ENCODE peak calls at places on chromosome 18, in seven cellular contexts. H is MM.1S, J is fibroblast of lung, C is IMR-90, P is neural progenitor cell, S is mammary epithelial cell, K is PC-3. O is an unnamed sample. For H3K4me1, the result is how much of the 10 kb centered on the place peaks cover.

GRCh38 chr18:42576141-42576540 is 539.3 kb downstream of the RIT2 start:
- DNase-seq in H (no peak), J (peak), C (no peak), P (no peak), S (no peak), K (no peak), O (no peak)

GRCh38 chr18:21853972-21854563 is 113.5 kb downstream of the MIB1 start:
- DNase-seq in H (no peak), J (no peak), C (no peak), P (no peak), S (no peak), K (no peak), O (no peak)

GRCh38 chr18:9401166-9401565 is 66.6 kb downstream of the TWSG1 start:
- DNase-seq in H (no peak), J (no peak), C (no peak), P (no peak), S (no peak), K (no peak), O (no peak)

GRCh38 chr18:68699043-68699442 is 15.9 kb downstream of the TMX3 start:
- DNase-seq in H (no peak), J (no peak), C (peak), P (no peak), S (peak), K (peak), O (no peak)

GRCh38 chr18:79779021-79779699 is 18.6 kb upstream of the KCNG2 start:
- DNase-seq in H (no peak), J (no peak), C (no peak), P (no peak), S (no peak), K (no peak), O (no peak)

GRCh38 chr18:31206787-31207381 is 44.2 kb upstream of the DSC1 start:
- DNase-seq in H (no peak), J (peak), C (peak), P (peak), S (peak), K (peak), O (peak)

GRCh38 chr18:23958036-23958435 is 56.5 kb upstream of the TTC39C start:
- DNase-seq in H (no peak), J (peak), C (no peak), P (no peak), S (no peak), K (no peak), O (no peak)

GRCh38 chr18:22175326-22175725 is 5.9 kb downstream of the GATA6 start:
- DNase-seq in H (no peak), J (no peak), C (no peak), P (no peak), S (no peak), K (no peak), O (no peak)

GRCh38 chr18:25446972-25447371 is 95.0 kb upstream of the ZNF521 start:
- DNase-seq in H (no peak), J (no peak), C (no peak), P (no peak), S (no peak), K (no peak), O (no peak)

GRCh38 chr18:76995896-76996295 is 136.7 kb downstream of the MBP start:
- DNase-seq in H (no peak), J (no peak), C (no peak), P (no peak), S (no peak), K (no peak), O (no peak)

DNA sequence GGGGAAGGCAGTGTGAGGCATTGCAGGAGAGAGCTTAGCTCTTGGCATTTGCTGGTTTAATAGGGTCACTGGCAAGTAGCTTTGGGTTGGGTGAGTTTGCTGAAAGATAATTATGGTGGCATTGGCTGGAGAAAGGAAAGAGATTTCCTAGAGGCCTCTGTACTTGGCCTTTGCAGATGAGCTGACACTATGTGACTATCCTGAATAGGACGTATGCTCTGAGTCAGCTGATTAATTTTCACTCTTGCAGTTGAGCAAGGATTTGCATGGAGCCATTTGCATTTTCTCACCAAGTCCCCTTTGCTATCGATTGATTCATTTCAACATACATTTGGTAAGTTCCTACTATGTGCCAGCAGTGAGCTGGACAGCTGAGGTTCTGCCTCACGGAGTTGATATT is 245.8 kb downstream of the LOXHD1 start:
- DNase-seq in H (no peak), J (no peak), C (no peak), P (no peak), S (no peak), K (no peak), O (no peak)
- H3K4me1 ChIP-seq in H (under half), J (under half), C (under half), P (under half), S (under half), K (under half), O (under half)

GRCh38 chr18:39453356-39453755 is 1887.8 kb upstream of the CELF4 start:
- DNase-seq in H (no peak), J (peak), C (no peak), P (no peak), S (no peak), K (no peak), O (no peak)

GRCh38 chr18:39455300-39455699 is 1889.7 kb upstream of the CELF4 start:
- DNase-seq in H (no peak), J (peak), C (peak), P (no peak), S (peak), K (peak), O (peak)

GRCh38 chr18:39453882-39454281 is 1888.3 kb upstream of the CELF4 start:
- DNase-seq in H (peak), J (peak), C (peak), P (no peak), S (peak), K (no peak), O (peak)

GRCh38 chr18:39450958-39451357 is 1885.4 kb upstream of the CELF4 start:
- DNase-seq in H (no peak), J (no peak), C (no peak), P (no peak), S (no peak), K (no peak), O (no peak)

GRCh38 chr18:39454866-39455265 is 1889.3 kb upstream of the CELF4 start:
- DNase-seq in H (no peak), J (no peak), C (no peak), P (no peak), S (no peak), K (no peak), O (no peak)
- H2AFZ ChIP-seq in H (no peak), J (no peak), C (no peak), P (no peak), S (peak), K (no peak), O (peak)

GRCh38 chr18:58201728-58202405 is 157.8 kb downstream of the NEDD4L start:
- DNase-seq in H (no peak), J (no peak), C (no peak), P (no peak), S (no peak), K (no peak), O (no peak)
- TF ChIP-seq CTCF in H (no peak), J (no peak), C (no peak), P (no peak), S (no peak), K (no peak), O (no peak)

GRCh38 chr18:13449651-13450050 is 231.1 kb downstream of the LDLRAD4 start:
- DNase-seq in H (no peak), J (no peak), C (no peak), P (no peak), S (no peak), K (no peak), O (no peak)

GRCh38 chr18:13451661-13452447 is 233.3 kb downstream of the LDLRAD4 start:
- DNase-seq in H (no peak), J (no peak), C (no peak), P (peak), S (no peak), K (no peak), O (no peak)

GRCh38 chr18:13452448-13452811 is 233.9 kb downstream of the LDLRAD4 start:
- DNase-seq in H (no peak), J (peak), C (peak), P (peak), S (no peak), K (peak), O (peak)

GRCh38 chr18:13450289-13451207 is 232.0 kb downstream of the LDLRAD4 start:
- DNase-seq in H (peak), J (no peak), C (no peak), P (no peak), S (no peak), K (no peak), O (no peak)

GRCh38 chr18:13451208-13451530 is 232.6 kb downstream of the LDLRAD4 start:
- DNase-seq in H (no peak), J (no peak), C (no peak), P (no peak), S (no peak), K (no peak), O (no peak)
- H3K4me1 ChIP-seq in H (under half), J (under half), C (under half), P (under half), S (under half), K (under half), O (under half)

DNA sequence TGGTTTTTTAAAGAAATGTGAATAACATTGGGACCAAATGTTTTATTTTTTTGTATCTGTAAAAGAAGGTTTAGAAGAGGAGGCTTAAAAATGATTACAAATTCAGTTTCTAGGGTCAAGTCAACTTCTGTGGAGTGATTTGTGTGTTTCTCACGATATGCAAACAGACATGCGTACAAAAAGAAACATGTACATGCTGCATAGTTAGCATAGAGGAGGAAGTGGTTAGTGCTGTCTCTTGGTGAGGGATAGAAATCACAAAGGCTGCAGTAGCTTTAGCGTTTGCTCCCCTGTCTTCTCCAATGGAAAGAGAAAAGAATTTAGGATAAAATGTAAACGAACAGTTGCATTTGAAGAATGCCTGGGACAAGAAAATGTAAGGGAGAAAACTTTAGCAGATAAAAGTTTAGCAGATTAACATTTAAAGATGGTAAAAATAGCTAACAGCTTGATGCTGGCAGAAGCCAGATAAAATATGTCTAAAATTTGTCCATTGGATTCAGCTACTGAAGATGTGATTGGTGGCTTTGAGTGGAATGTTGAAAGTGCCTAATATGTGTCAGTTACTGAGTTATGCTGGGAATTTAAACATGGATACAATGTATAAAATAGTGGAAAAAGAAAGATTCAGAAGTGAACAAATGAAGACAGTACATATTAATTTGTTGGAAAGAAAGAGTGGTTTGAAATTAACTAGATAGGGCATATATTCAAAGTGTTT is 44.9 kb downstream of the MALT1 start:
- DNase-seq in H (no peak), J (peak), C (peak), P (no peak), S (no peak), K (no peak), O (no peak)
- H2AFZ ChIP-seq in H (no peak), J (no peak), C (no peak), P (no peak), S (no peak), K (no peak), O (no peak)

DNA sequence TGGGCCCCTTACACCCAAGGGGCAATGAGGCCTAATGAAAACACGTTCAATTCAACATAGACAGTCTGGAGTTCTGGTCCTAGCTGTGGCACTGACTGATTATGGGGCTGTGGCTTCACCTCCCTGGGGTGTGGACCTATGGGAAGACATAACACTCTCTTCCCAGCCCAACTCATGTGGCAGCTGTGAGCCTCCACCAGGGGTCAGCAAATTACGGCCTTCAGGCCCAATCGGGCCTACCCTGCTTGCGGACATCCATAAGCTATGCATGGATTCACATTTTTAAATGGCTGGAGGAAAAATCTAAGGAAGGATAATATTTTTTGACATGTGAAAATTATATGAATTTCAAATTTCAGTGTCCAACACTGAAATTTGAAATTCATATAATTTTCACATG is 101.3 kb downstream of the LOXHD1 start:
- DNase-seq in H (peak), J (peak), C (peak), P (peak), S (no peak), K (peak), O (peak)
- TF ChIP-seq CTCF in H (peak), J (peak), C (peak), P (peak), S (peak), K (peak), O (peak)

DNA sequence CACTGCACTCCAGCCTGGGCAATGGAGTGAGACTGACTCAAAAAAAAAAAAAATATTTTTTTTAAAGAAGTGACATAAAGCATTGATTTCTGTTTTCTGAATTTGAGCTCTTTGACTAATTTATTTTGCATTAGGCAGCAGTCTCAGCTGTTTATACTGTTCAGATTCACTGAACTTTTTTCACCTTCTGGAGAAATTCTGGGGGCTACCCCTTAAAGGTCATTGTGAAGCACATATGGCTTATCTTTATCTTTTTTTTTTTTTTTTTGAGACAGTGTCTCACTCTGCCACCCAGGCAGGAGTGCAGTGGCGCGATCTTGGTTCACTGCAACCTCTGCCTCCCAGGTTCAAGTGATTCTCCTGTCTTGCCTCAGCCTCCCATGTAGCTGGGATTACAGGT is 12.9 kb downstream of the PHLPP1 start:
- DNase-seq in H (no peak), J (no peak), C (no peak), P (no peak), S (no peak), K (no peak), O (no peak)
- H3K4me1 ChIP-seq in H (under half), J (under half), C (under half), P (under half), S (under half), K (under half), O (under half)

DNA sequence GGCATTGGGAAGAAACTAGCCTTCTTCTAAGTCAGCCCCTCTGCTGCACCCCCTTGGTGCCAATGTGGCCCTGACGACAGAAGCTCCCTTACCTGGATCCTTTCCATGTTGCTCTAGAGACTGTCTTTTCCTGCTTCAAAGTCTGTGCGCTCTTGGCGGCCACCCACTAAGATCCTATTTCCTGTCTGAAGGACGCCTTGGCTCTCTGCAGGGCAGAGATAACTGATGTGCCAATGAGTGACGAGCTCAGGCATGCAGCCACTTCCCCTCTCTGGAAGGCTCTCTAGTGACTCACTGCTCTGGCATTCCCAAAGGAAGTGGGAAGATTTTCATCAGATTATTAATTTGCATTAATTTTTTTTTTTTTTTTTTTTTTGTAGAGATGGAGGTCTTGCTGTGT is 273.5 kb downstream of the CDH20 start:
- DNase-seq in H (no peak), J (peak), C (peak), P (peak), S (peak), K (peak), O (peak)
- H2AFZ ChIP-seq in H (no peak), J (peak), C (peak), P (no peak), S (peak), K (no peak), O (peak)

DNA sequence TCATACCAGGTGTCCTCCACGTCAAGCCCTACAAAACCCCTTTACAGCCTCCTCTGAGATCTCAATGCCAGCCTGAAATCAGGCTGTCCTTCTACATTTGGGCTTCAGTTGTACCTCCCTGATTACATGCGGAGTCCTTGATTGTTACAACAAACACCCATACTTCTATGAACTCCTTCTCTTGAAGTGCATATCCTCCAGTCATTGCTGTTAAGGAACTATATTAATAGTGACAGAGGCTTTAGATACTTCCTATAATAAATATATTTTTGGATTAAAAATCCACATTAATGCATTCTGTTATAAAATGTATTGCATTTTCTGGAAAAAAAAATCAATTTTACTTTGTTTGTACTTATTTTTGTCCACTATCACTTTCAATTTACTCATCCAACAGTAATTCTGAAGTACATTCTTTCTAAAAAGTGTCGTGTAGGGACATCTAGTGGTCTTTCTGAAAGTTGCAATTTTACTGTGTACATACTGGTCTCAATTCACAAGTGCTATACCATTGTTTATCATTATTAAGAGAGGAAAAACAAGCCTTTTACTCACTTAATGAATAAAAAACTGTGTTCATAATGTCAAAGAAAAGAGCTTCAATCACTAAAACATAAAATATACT is 316.4 kb downstream of the DSEL start:
- DNase-seq in H (peak), J (peak), C (peak), P (peak), S (peak), K (peak), O (peak)
- TF ChIP-seq CTCF in H (peak), J (no peak), C (peak), P (peak), S (peak), K (peak), O (peak)

DNA sequence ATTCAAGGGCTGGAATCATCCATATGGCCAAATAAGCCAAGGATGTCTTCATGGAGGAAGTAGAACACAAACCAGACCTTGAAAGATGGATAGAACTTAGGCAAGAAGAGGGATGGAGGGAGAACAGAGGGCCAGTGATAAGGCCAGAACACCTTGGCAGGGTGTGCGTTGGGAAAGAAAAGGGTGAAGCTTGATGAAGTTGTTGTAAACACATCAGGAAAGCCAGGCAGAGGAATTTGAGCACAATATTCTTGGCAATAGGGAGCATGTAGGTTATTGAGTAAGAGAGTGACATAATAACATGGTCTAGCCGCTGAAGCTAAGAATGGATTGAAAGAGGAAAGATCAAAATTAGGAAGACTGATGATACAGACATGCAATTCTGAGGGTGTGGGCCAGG is 40.9 kb downstream of the SLC14A2 start:
- DNase-seq in H (no peak), J (no peak), C (no peak), P (no peak), S (no peak), K (no peak), O (no peak)
- H3K4me1 ChIP-seq in H (under half), J (under half), C (under half), P (under half), S (under half), K (under half), O (under half)

O was measured in hepatocyte.